ENCODE peak calls at places on chromosomes 12 and 14, in nine cellular contexts. One of them, this sample, is unnamed.

GRCh38 chr12:117850048-117850447 is 118.7 kb downstream of the KSR2 start:
- DNase-seq in transverse colon: no peak
- DNase-seq in tibial nerve: no peak
- DNase-seq in psoas muscle: no peak
- DNase-seq in HCT116: peak; percentile 44
- DNase-seq in GM06990: no peak
- DNase-seq in GM12878: no peak
- DNase-seq in dorsolateral prefrontal cortex: peak; percentile 49
- DNase-seq in left ventricle myocardium inferior: no peak
- DNase-seq in this sample: no peak

GRCh38 chr12:68794653-68795253 is 13.2 kb upstream of the MDM2 start:
- DNase-seq in left ventricle myocardium inferior: no peak
- DNase-seq in GM12878: no peak
- DNase-seq in psoas muscle: no peak
- DNase-seq in transverse colon: no peak
- DNase-seq in GM06990: no peak
- DNase-seq in HCT116: no peak
- DNase-seq in tibial nerve: no peak
- DNase-seq in dorsolateral prefrontal cortex: no peak
- DNase-seq in this sample: no peak

GRCh38 chr14:73173092-73173735 is 36.9 kb downstream of the PSEN1 start:
- DNase-seq in GM06990: no peak
- DNase-seq in psoas muscle: no peak
- DNase-seq in transverse colon: no peak
- DNase-seq in dorsolateral prefrontal cortex: no peak
- DNase-seq in GM12878: no peak
- DNase-seq in tibial nerve: no peak
- DNase-seq in left ventricle myocardium inferior: no peak
- DNase-seq in HCT116: peak; percentile 31
- DNase-seq in this sample: peak; percentile 7

GRCh38 chr12:87642245-87642644 is 387.0 kb downstream of the C12orf50 start:
- DNase-seq in tibial nerve: no peak
- DNase-seq in HCT116: no peak
- DNase-seq in psoas muscle: no peak
- DNase-seq in dorsolateral prefrontal cortex: no peak
- DNase-seq in transverse colon: no peak
- DNase-seq in left ventricle myocardium inferior: no peak
- DNase-seq in GM12878: no peak
- DNase-seq in GM06990: no peak
- DNase-seq in this sample: no peak

GRCh38 chr14:60197629-60198318 is 32.6 kb upstream of the DHRS7 start:
- DNase-seq in tibial nerve: no peak
- DNase-seq in GM12878: no peak
- DNase-seq in left ventricle myocardium inferior: no peak
- DNase-seq in GM06990: no peak
- DNase-seq in transverse colon: no peak
- DNase-seq in HCT116: no peak
- DNase-seq in dorsolateral prefrontal cortex: no peak
- DNase-seq in psoas muscle: no peak
- DNase-seq in this sample: no peak

GRCh38 chr14:95943699-95944098 is 67.1 kb downstream of the TUNAR start:
- DNase-seq in psoas muscle: no peak
- DNase-seq in GM12878: no peak
- DNase-seq in left ventricle myocardium inferior: no peak
- DNase-seq in transverse colon: no peak
- DNase-seq in tibial nerve: no peak
- DNase-seq in GM06990: no peak
- DNase-seq in dorsolateral prefrontal cortex: no peak
- DNase-seq in HCT116: no peak
- DNase-seq in this sample: no peak

GRCh38 chr14:75380656-75381055 is 47.2 kb upstream of the JDP2 start:
- DNase-seq in HCT116: no peak
- DNase-seq in GM06990: no peak
- DNase-seq in dorsolateral prefrontal cortex: no peak
- DNase-seq in transverse colon: no peak
- DNase-seq in tibial nerve: no peak
- DNase-seq in left ventricle myocardium inferior: no peak
- DNase-seq in GM12878: no peak
- DNase-seq in psoas muscle: no peak
- DNase-seq in this sample: no peak

GRCh38 chr12:93065896-93066295 is 136.8 kb upstream of the EEA1 start:
- DNase-seq in GM06990: no peak
- DNase-seq in psoas muscle: no peak
- DNase-seq in left ventricle myocardium inferior: no peak
- DNase-seq in HCT116: no peak
- DNase-seq in tibial nerve: no peak
- DNase-seq in transverse colon: no peak
- DNase-seq in GM12878: no peak
- DNase-seq in dorsolateral prefrontal cortex: no peak
- DNase-seq in this sample: no peak

GRCh38 chr14:33943484-33943883 is 7.4 kb downstream of the EGLN3 start:
- DNase-seq in GM06990: no peak
- DNase-seq in transverse colon: peak; percentile 21
- DNase-seq in tibial nerve: no peak
- DNase-seq in dorsolateral prefrontal cortex: no peak
- DNase-seq in left ventricle myocardium inferior: no peak
- DNase-seq in psoas muscle: no peak
- DNase-seq in HCT116: no peak
- DNase-seq in GM12878: no peak
- DNase-seq in this sample: no peak

GRCh38 chr14:71143391-71144290 is 236.4 kb downstream of the PCNX1 start:
- DNase-seq in GM12878: no peak
- DNase-seq in GM06990: no peak
- DNase-seq in dorsolateral prefrontal cortex: no peak
- DNase-seq in HCT116: no peak
- DNase-seq in psoas muscle: no peak
- DNase-seq in transverse colon: no peak
- DNase-seq in tibial nerve: no peak
- DNase-seq in left ventricle myocardium inferior: no peak
- DNase-seq in this sample: peak; percentile 15

GRCh38 chr14:102249041-102249440 is 55.9 kb downstream of the MOK start:
- DNase-seq in GM12878: no peak
- DNase-seq in tibial nerve: no peak
- DNase-seq in transverse colon: no peak
- DNase-seq in dorsolateral prefrontal cortex: no peak
- DNase-seq in left ventricle myocardium inferior: no peak
- DNase-seq in psoas muscle: no peak
- DNase-seq in HCT116: no peak
- DNase-seq in GM06990: no peak
- DNase-seq in this sample: no peak

GRCh38 chr12:43370299-43370698 is 181.7 kb downstream of the ADAMTS20 start:
- DNase-seq in transverse colon: no peak
- DNase-seq in left ventricle myocardium inferior: no peak
- DNase-seq in GM12878: no peak
- DNase-seq in dorsolateral prefrontal cortex: no peak
- DNase-seq in HCT116: peak; percentile 76
- DNase-seq in psoas muscle: no peak
- DNase-seq in tibial nerve: no peak
- DNase-seq in GM06990: no peak
- DNase-seq in this sample: peak; percentile 18

GRCh38 chr12:115210533-115211252 is 526.7 kb upstream of the TBX3 start:
- DNase-seq in GM12878: no peak
- DNase-seq in left ventricle myocardium inferior: peak; percentile 17
- DNase-seq in psoas muscle: no peak
- DNase-seq in dorsolateral prefrontal cortex: no peak
- DNase-seq in GM06990: no peak
- DNase-seq in transverse colon: no peak
- DNase-seq in tibial nerve: no peak
- DNase-seq in HCT116: no peak
- DNase-seq in this sample: no peak

GRCh38 chr14:51871846-51872245 is 11.4 kb downstream of the GNG2 start:
- DNase-seq in HCT116: no peak
- DNase-seq in dorsolateral prefrontal cortex: no peak
- DNase-seq in GM06990: no peak
- DNase-seq in left ventricle myocardium inferior: no peak
- DNase-seq in tibial nerve: no peak
- DNase-seq in transverse colon: no peak
- DNase-seq in psoas muscle: no peak
- DNase-seq in GM12878: no peak
- DNase-seq in this sample: no peak

GRCh38 chr12:110934093-110934852 is 13.9 kb upstream of the MYL2 start:
- DNase-seq in dorsolateral prefrontal cortex: no peak
- DNase-seq in transverse colon: no peak
- DNase-seq in psoas muscle: peak; percentile 42
- DNase-seq in left ventricle myocardium inferior: no peak
- DNase-seq in GM06990: no peak
- DNase-seq in GM12878: no peak
- DNase-seq in tibial nerve: no peak
- DNase-seq in HCT116: peak; percentile 79
- DNase-seq in this sample: no peak

GRCh38 chr14:89503458-89503996 is 86.5 kb upstream of the FOXN3 start:
- DNase-seq in HCT116: no peak
- DNase-seq in tibial nerve: no peak
- DNase-seq in GM12878: no peak
- DNase-seq in left ventricle myocardium inferior: no peak
- DNase-seq in transverse colon: no peak
- DNase-seq in GM06990: no peak
- DNase-seq in psoas muscle: no peak
- DNase-seq in dorsolateral prefrontal cortex: peak; percentile 19
- DNase-seq in this sample: no peak

GRCh38 chr12:3768911-3769447 is 16.1 kb upstream of the CRACR2A start:
- DNase-seq in GM12878: no peak
- DNase-seq in transverse colon: no peak
- DNase-seq in left ventricle myocardium inferior: no peak
- DNase-seq in psoas muscle: no peak
- DNase-seq in HCT116: no peak
- DNase-seq in dorsolateral prefrontal cortex: no peak
- DNase-seq in tibial nerve: no peak
- DNase-seq in GM06990: no peak
- DNase-seq in this sample: no peak

GRCh38 chr14:72630374-72630773 is 263.5 kb downstream of the DPF3 start:
- DNase-seq in GM12878: no peak
- DNase-seq in GM06990: no peak
- DNase-seq in psoas muscle: no peak
- DNase-seq in dorsolateral prefrontal cortex: no peak
- DNase-seq in left ventricle myocardium inferior: no peak
- DNase-seq in HCT116: no peak
- DNase-seq in tibial nerve: no peak
- DNase-seq in transverse colon: no peak
- DNase-seq in this sample: no peak

GRCh38 chr12:23290627-23291330 is 658.7 kb downstream of the SOX5 start:
- DNase-seq in psoas muscle: no peak
- DNase-seq in GM06990: no peak
- DNase-seq in transverse colon: no peak
- DNase-seq in tibial nerve: no peak
- DNase-seq in GM12878: no peak
- DNase-seq in HCT116: no peak
- DNase-seq in left ventricle myocardium inferior: no peak
- DNase-seq in dorsolateral prefrontal cortex: no peak
- DNase-seq in this sample: no peak

GRCh38 chr12:2374092-2374740 is 321.4 kb downstream of the CACNA1C start:
- DNase-seq in dorsolateral prefrontal cortex: no peak
- DNase-seq in GM12878: no peak
- DNase-seq in HCT116: no peak
- DNase-seq in GM06990: no peak
- DNase-seq in tibial nerve: no peak
- DNase-seq in transverse colon: no peak
- DNase-seq in left ventricle myocardium inferior: no peak
- DNase-seq in psoas muscle: no peak
- DNase-seq in this sample: no peak

GRCh38 chr12:84619053-84619452 is 293.5 kb downstream of the SLC6A15 start:
- DNase-seq in left ventricle myocardium inferior: no peak
- DNase-seq in psoas muscle: no peak
- DNase-seq in dorsolateral prefrontal cortex: no peak
- DNase-seq in GM06990: no peak
- DNase-seq in tibial nerve: no peak
- DNase-seq in HCT116: no peak
- DNase-seq in transverse colon: no peak
- DNase-seq in GM12878: no peak
- DNase-seq in this sample: no peak
- TF ChIP-seq CTCF in left ventricle myocardium inferior: peak; percentile 20
- TF ChIP-seq CTCF in psoas muscle: no peak
- TF ChIP-seq CTCF in dorsolateral prefrontal cortex: no peak
- TF ChIP-seq CTCF in GM06990: peak; percentile 6
- TF ChIP-seq CTCF in tibial nerve: no peak
- TF ChIP-seq CTCF in HCT116: peak; percentile 12
- TF ChIP-seq CTCF in transverse colon: no peak
- TF ChIP-seq CTCF in GM12878: no peak
- TF ChIP-seq CTCF in this sample: peak; percentile 45

DNA sequence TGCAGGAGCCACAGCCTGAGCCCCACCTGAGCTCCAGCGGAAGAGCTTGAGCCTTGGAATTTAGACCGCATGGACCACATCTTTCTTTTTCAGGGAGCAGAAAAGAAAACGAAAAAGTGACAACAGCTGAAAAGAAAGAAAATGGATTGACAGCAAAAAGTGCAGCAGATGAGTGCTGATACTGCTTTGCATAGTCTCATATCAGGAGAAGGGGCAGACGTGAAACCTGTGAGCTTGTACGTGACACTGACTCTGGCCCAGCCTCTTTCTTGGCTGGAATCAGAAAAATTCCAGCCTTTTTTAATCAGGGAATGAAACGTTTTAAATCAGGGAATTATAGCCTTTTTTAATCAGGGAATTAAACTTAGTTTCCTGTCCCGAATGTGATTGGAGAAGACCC is 1296.5 kb downstream of the TMEM121 start:
- DNase-seq in GM06990: no peak
- DNase-seq in HCT116: no peak
- DNase-seq in transverse colon: no peak
- DNase-seq in left ventricle myocardium inferior: no peak
- DNase-seq in psoas muscle: no peak
- DNase-seq in GM12878: no peak
- DNase-seq in dorsolateral prefrontal cortex: no peak
- DNase-seq in tibial nerve: no peak
- DNase-seq in this sample: no peak
- H3K27me3 ChIP-seq in GM06990: no peaks in the 10 kb centered on the region
- H3K27me3 ChIP-seq in HCT116: no peaks in the 10 kb centered on the region
- H3K27me3 ChIP-seq in transverse colon: peaks cover 4% of the 10 kb centered on the region
- H3K27me3 ChIP-seq in left ventricle myocardium inferior: peaks cover 43% of the 10 kb centered on the region
- H3K27me3 ChIP-seq in psoas muscle: no peaks in the 10 kb centered on the region
- H3K27me3 ChIP-seq in GM12878: no peaks in the 10 kb centered on the region
- H3K27me3 ChIP-seq in dorsolateral prefrontal cortex: peaks cover 63% of the 10 kb centered on the region
- H3K27me3 ChIP-seq in tibial nerve: no peaks in the 10 kb centered on the region
- H3K27me3 ChIP-seq in this sample: no peaks in the 10 kb centered on the region

GRCh38 chr12:94925729-94926128 is 77.8 kb downstream of the NDUFA12 start:
- DNase-seq in tibial nerve: no peak
- DNase-seq in HCT116: no peak
- DNase-seq in GM12878: no peak
- DNase-seq in left ventricle myocardium inferior: no peak
- DNase-seq in transverse colon: no peak
- DNase-seq in psoas muscle: no peak
- DNase-seq in dorsolateral prefrontal cortex: no peak
- DNase-seq in GM06990: no peak
- DNase-seq in this sample: no peak
- TF ChIP-seq CTCF in tibial nerve: no peak
- TF ChIP-seq CTCF in HCT116: no peak
- TF ChIP-seq CTCF in GM12878: no peak
- TF ChIP-seq CTCF in left ventricle myocardium inferior: no peak
- TF ChIP-seq CTCF in transverse colon: no peak
- TF ChIP-seq CTCF in psoas muscle: no peak
- TF ChIP-seq CTCF in dorsolateral prefrontal cortex: no peak
- TF ChIP-seq CTCF in GM06990: no peak
- TF ChIP-seq CTCF in this sample: no peak

DNA sequence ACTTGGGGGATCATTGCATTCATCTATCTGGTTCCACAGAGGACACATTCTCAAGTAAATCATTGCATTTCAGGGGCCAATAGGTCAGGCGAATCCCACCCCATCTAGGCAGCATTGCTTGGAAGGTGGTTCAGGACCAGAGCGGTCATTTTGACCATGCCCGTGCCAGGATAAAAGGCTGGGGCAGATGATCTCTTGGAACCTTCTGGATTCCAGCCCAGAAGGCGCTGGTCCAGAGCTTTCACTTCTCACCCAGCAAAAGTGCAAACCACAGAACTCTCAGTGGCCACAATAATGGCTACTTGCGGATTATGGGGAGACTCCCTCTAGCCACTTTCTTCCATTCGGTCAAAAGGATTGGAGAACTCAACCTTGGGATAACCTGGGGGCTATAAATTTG is 595 bp upstream of the KRT85 start:
- DNase-seq in psoas muscle: no peak
- DNase-seq in GM06990: no peak
- DNase-seq in dorsolateral prefrontal cortex: no peak
- DNase-seq in transverse colon: no peak
- DNase-seq in HCT116: no peak
- DNase-seq in tibial nerve: no peak
- DNase-seq in left ventricle myocardium inferior: no peak
- DNase-seq in GM12878: no peak
- DNase-seq in this sample: no peak
- H3K27me3 ChIP-seq in psoas muscle: no peaks in the 10 kb centered on the region
- H3K27me3 ChIP-seq in GM06990: peaks cover 1% of the 10 kb centered on the region
- H3K27me3 ChIP-seq in dorsolateral prefrontal cortex: no peaks in the 10 kb centered on the region
- H3K27me3 ChIP-seq in transverse colon: no peaks in the 10 kb centered on the region
- H3K27me3 ChIP-seq in HCT116: no peaks in the 10 kb centered on the region
- H3K27me3 ChIP-seq in tibial nerve: peaks cover 3% of the 10 kb centered on the region
- H3K27me3 ChIP-seq in left ventricle myocardium inferior: peaks cover 75% of the 10 kb centered on the region
- H3K27me3 ChIP-seq in GM12878: peaks cover 2% of the 10 kb centered on the region
- H3K27me3 ChIP-seq in this sample: peaks cover 51% of the 10 kb centered on the region